ENCODE peak calls at places on chromosome 14, in six cellular contexts. M is GM12892, N is H1, I is HepG2, W is K562, D is GM12878. Q is an unnamed sample.

GRCh38 chr14:65949711-65950516 is 536.3 kb upstream of the CCDC196 start:
- DNase-seq in M (peak; percentile 13), D (no peak), N (no peak), W (peak; percentile 64), I (peak; percentile 29), Q (no peak)

GRCh38 chr14:40393143-40393542 is 960.9 kb upstream of the FBXO33 start:
- DNase-seq in D (no peak), I (no peak), W (no peak), N (no peak), M (no peak), Q (no peak)

GRCh38 chr14:28765907-28766504 is 581 bp upstream of the FOXG1 start:
- DNase-seq in W (peak; percentile 61), M (no peak), D (no peak), I (no peak), N (peak; percentile 74), Q (no peak)

GRCh38 chr14:102603293-102603907 is 11.0 kb downstream of the RCOR1 start:
- DNase-seq in W (no peak), I (no peak), D (no peak), N (no peak), M (no peak), Q (no peak)

GRCh38 chr14:66596241-66596985 is 88.5 kb downstream of the GPHN start:
- DNase-seq in D (no peak), N (no peak), W (no peak), M (no peak), I (no peak), Q (no peak)

GRCh38 chr14:20412422-20412821 is 879 bp downstream of the TEP1 start:
- DNase-seq in I (no peak), D (peak; percentile 39), W (no peak), M (no peak), N (no peak), Q (no peak)

GRCh38 chr14:97697772-97698171 is 900.6 kb downstream of the VRK1 start:
- DNase-seq in M (no peak), W (no peak), D (no peak), N (no peak), I (no peak), Q (no peak)

GRCh38 chr14:65290830-65291229 is 121.7 kb upstream of the FUT8 start:
- DNase-seq in M (no peak), D (no peak), W (no peak), I (peak; percentile 68), N (no peak), Q (no peak)

GRCh38 chr14:54585214-54585613 is 18.3 kb downstream of the SAMD4A start:
- DNase-seq in D (no peak), W (no peak), N (no peak), I (no peak), M (no peak), Q (no peak)

GRCh38 chr14:93262446-93262845 is 55.4 kb downstream of the UBR7 start:
- DNase-seq in D (no peak), M (no peak), I (no peak), W (no peak), N (no peak), Q (no peak)

GRCh38 chr14:49919825-49920224 is 26.9 kb downstream of the ARF6 start:
- DNase-seq in I (no peak), M (no peak), N (no peak), D (no peak), W (no peak), Q (no peak)

GRCh38 chr14:93150227-93151206 is 34.2 kb downstream of the MOAP1 start:
- DNase-seq in M (no peak), D (no peak), W (no peak), N (no peak), I (peak; percentile 63), Q (no peak)

GRCh38 chr14:55104051-55104954 is 24.7 kb upstream of the LGALS3 start:
- DNase-seq in M (no peak), W (peak; percentile 33), D (no peak), N (no peak), I (no peak), Q (no peak)

GRCh38 chr14:76313303-76313702 is 62.6 kb upstream of the ESRRB start:
- DNase-seq in I (no peak), D (no peak), N (no peak), M (no peak), W (no peak), Q (no peak)

GRCh38 chr14:64708148-64709004 is 4.2 kb downstream of the PLEKHG3 start:
- DNase-seq in N (peak; percentile 85), W (no peak), M (no peak), D (no peak), I (no peak), Q (no peak)

GRCh38 chr14:69629225-69630127 is 18.1 kb downstream of the SUSD6 start:
- DNase-seq in N (no peak), D (no peak), M (no peak), W (peak; percentile 73), I (no peak), Q (no peak)

GRCh38 chr14:69620981-69621380 is 9.6 kb downstream of the SUSD6 start:
- DNase-seq in W (no peak), N (no peak), I (no peak), D (no peak), M (no peak), Q (no peak)

GRCh38 chr14:69626132-69626500 is 14.7 kb downstream of the SUSD6 start:
- DNase-seq in D (no peak), M (no peak), W (peak; percentile 74), N (no peak), I (no peak), Q (no peak)

GRCh38 chr14:69624131-69624530 is 12.7 kb downstream of the SUSD6 start:
- DNase-seq in D (no peak), N (no peak), M (no peak), W (no peak), I (no peak), Q (no peak)

DNA sequence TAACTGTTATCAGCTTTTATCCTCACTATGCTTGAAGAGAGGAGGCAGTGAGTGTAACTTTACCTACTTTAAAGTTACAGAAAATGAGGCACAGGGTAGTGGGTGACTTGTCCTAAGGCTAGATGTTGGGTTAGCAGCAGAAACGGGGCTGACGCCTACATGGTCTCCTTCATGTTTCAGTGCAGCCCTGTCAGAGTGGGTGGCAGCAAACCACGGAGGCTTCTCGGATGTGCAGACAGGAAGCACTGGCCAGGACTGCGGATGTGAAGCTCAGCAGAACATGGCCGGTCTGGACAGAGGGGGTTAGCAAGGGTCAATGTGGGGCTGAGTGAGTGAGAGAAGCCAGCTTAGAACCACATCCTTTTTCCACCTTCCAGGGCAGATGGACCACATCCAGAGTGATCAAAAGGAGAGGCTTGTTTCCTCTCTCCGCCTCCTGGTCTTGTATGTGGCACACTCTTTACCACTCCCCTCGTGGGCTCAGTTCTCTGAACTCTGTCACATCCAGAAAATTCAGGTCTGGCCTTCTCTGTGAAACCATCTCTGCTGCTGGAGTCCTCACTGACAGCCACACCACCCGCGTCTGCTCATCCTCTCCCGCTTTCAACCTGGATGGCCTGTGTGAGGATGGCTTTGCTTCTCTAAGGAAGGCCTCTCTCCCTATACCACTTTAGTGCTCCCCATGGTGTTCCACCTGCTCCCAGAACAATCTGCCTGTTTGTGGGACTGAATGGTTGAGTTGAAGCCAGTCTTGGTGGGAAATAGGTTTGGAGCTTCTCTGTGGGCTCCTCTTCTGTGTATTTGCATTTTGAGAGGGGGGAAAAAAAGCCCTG is 14.1 kb downstream of the SUSD6 start:
- DNase-seq in M (peak; percentile 47), N (no peak), I (no peak), D (peak; percentile 88), W (peak; percentile 62), Q (no peak)
- TF ChIP-seq POLR2A in M (peak; percentile 66), N (no peak), I (no peak), D (peak; percentile 60), W (no peak), Q (no peak)

GRCh38 chr14:58566979-58567378 is 70.8 kb upstream of the DACT1 start:
- DNase-seq in W (no peak), M (no peak), N (no peak), I (no peak), D (no peak), Q (no peak)
- TF ChIP-seq TAF1 in W (no peak), M (no peak), N (no peak), I (no peak), D (no peak), Q (no peak)

GRCh38 chr14:88824314-88825077 is at the start of gene TTC8:
- DNase-seq in N (peak; percentile 88), M (peak; percentile 61), W (peak; percentile 86), D (peak; percentile 38), I (peak; percentile 80), Q (peak; percentile 73)
- TF ChIP-seq POLR2A in N (peak; percentile 94), M (peak; percentile 52), W (peak; percentile 81), D (peak; percentile 82), I (peak; percentile 93), Q (peak; percentile 36)

DNA sequence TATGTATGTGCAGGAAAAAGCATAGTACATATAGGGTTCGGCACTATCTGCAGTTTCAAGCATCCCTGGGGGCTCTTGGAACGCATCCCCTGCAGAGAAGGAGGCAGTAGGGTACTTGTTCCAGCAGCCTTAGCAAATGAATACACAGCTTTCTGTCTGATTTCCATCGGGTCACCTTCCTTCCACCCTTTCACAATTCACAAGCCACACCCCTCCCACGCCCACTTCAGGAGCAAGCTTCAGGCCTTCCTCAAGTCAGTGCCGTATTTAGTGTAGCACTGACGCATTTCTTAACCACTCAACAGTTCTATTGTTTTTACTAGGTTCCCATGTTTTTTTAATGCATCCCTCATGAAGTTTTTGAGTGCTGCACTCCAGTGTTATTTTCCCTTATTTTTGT is 64.2 kb downstream of the CLMN start:
- DNase-seq in D (no peak), W (peak; percentile 38), I (no peak), N (peak; percentile 76), M (no peak), Q (peak; percentile 52)
- TF ChIP-seq TAF1 in D (no peak), W (no peak), I (no peak), N (no peak), M (no peak), Q (no peak)

GRCh38 chr14:70907172-70907995 is at the start of gene PCNX1:
- DNase-seq in I (peak; percentile 79), M (peak; percentile 82), W (peak; percentile 79), N (peak; percentile 97), D (no peak), Q (peak; percentile 88)
- TF ChIP-seq POLR2A in I (peak; percentile 41), M (peak; percentile 61), W (no peak), N (peak; percentile 57), D (peak; percentile 72), Q (no peak)

Q was measured in GM12891.